ENCODE peak calls at places on chromosomes 3 and 15, in ten cellular contexts. X is heart left ventricle; R is GM23338; G is activated CD8-positive, alpha-beta memory T cell treated with anti-CD3 and anti-CD28 coated beads, Interleukin-2, amount 50 U/mL, for 4 hours; N is NCI-H2029; I is amygdala; U is CD8-positive, alpha-beta T cell; O is T-helper 17 cell; A is stimulated activated naive CD8-positive, alpha-beta T cell treated with anti-CD3 and anti-CD28 coated beads, Interleukin-15, amount 100 ng/mL, for 72 hours; F is non-pigmented ciliary epithelial cell. S is an unnamed sample.

GRCh38 chr3:71641669-71642068 is 58.1 kb upstream of the FOXP1 start:
- DNase-seq in F (no peak), I (no peak), O (no peak), U (no peak), N (no peak), A (no peak), G (no peak), R (no peak), X (no peak), S (peak)

GRCh38 chr3:127822836-127823589 is 698 bp upstream of the MGLL start:
- DNase-seq in G (no peak), U (peak), A (no peak), X (peak), I (no peak), N (no peak), R (peak), F (no peak), O (no peak), S (no peak)

GRCh38 chr3:8658326-8659212 is 14.0 kb upstream of the SSUH2 start:
- DNase-seq in I (no peak), O (no peak), A (no peak), U (no peak), N (peak), F (peak), X (peak), G (no peak), R (no peak), S (peak)

GRCh38 chr3:197002701-197003454 is 26.7 kb downstream of the MELTF start:
- DNase-seq in I (no peak), U (peak), F (no peak), O (peak), G (peak), N (peak), X (peak), A (peak), R (peak), S (peak)

GRCh38 chr15:38535451-38536200 is 29.0 kb downstream of the RASGRP1 start:
- DNase-seq in I (no peak), X (peak), O (no peak), N (no peak), U (no peak), G (no peak), F (no peak), A (no peak), R (no peak), S (no peak)

GRCh38 chr15:68149059-68149458 is 56.1 kb downstream of the CALML4 start:
- DNase-seq in I (no peak), X (no peak), G (no peak), F (no peak), O (no peak), A (no peak), R (peak), N (no peak), U (no peak), S (no peak)

GRCh38 chr3:16884084-16884747 is 539 bp upstream of the PLCL2 start:
- DNase-seq in G (peak), X (peak), I (no peak), N (no peak), A (peak), O (peak), F (no peak), U (peak), R (peak), S (no peak)

GRCh38 chr15:39281094-39281493 is 299.8 kb upstream of the THBS1 start:
- DNase-seq in O (no peak), A (no peak), G (no peak), N (no peak), X (no peak), F (no peak), I (no peak), R (no peak), U (no peak), S (peak)

GRCh38 chr15:46120713-46121112 is 485.9 kb downstream of the SQOR start:
- DNase-seq in G (no peak), R (no peak), A (no peak), U (no peak), I (no peak), X (no peak), N (no peak), F (no peak), O (no peak), S (no peak)

GRCh38 chr3:64179249-64179648 is 46.0 kb downstream of the PRICKLE2 start:
- DNase-seq in A (no peak), U (no peak), F (no peak), O (no peak), I (no peak), G (no peak), R (no peak), X (no peak), N (no peak), S (no peak)

GRCh38 chr15:99502182-99502581 is 63.6 kb upstream of the MEF2A start:
- DNase-seq in F (no peak), G (no peak), O (no peak), I (no peak), N (no peak), U (no peak), A (peak), X (no peak), R (no peak), S (no peak)

GRCh38 chr3:4406746-4407568 is 60.1 kb downstream of the SUMF1 start:
- DNase-seq in R (no peak), A (no peak), G (no peak), U (no peak), O (no peak), X (no peak), F (no peak), N (no peak), I (no peak), S (peak)

GRCh38 chr3:193982258-193982659 is 153.7 kb upstream of the HES1 start:
- DNase-seq in U (no peak), N (peak), A (no peak), F (no peak), X (peak), R (no peak), G (no peak), I (no peak), O (no peak), S (no peak)

GRCh38 chr3:59480486-59480995 is 430.7 kb upstream of the CFAP20DC start:
- DNase-seq in R (no peak), F (no peak), I (no peak), O (no peak), N (no peak), X (no peak), A (peak), G (no peak), U (no peak), S (peak)

GRCh38 chr15:65902373-65902772 is 33.1 kb downstream of the RAB11A start:
- DNase-seq in F (no peak), U (no peak), A (no peak), R (peak), I (no peak), N (peak), X (peak), G (no peak), O (no peak), S (no peak)

GRCh38 chr15:35696767-35697231 is 150.8 kb upstream of the DPH6 start:
- DNase-seq in R (peak), A (no peak), I (no peak), N (no peak), F (peak), X (no peak), G (no peak), O (no peak), U (no peak), S (peak)

GRCh38 chr3:125585595-125586223 is 9.6 kb downstream of the OSBPL11 start:
- DNase-seq in X (peak), I (no peak), R (peak), N (peak), G (peak), A (peak), F (no peak), O (no peak), U (no peak), S (peak)

GRCh38 chr15:75234191-75234810 is 23.8 kb upstream of the GOLGA6C start:
- DNase-seq in R (no peak), N (no peak), G (no peak), A (no peak), O (no peak), F (no peak), I (no peak), X (no peak), U (no peak), S (no peak)

GRCh38 chr3:134232976-134233375 is 17.7 kb downstream of the RYK start:
- DNase-seq in G (no peak), R (no peak), F (no peak), A (no peak), X (no peak), U (no peak), I (no peak), O (no peak), N (no peak), S (no peak)